ENCODE peak calls at places on chromosomes 5 and 9, in ten cellular contexts. K is right atrium auricular region, D is H1, S is fibroblast of lung, H is endothelial cell of umbilical vein, Z is Calu3, R is IMR-90, J is HFF-Myc, I is ascending aorta, Q is bronchial epithelial cell. A is an unnamed sample.

GRCh38 chr5:139668064-139668880 is 20.1 kb downstream of the CXXC5 start:
- DNase-seq in K (no peak), D (no peak), S (peak), H (peak), Z (no peak), R (no peak), J (no peak), I (no peak), Q (peak), A (peak)

GRCh38 chr5:109688647-109688998 is 1.1 kb upstream of the MAN2A1 start:
- DNase-seq in K (no peak), D (no peak), S (no peak), H (no peak), Z (no peak), R (peak), J (no peak), I (no peak), Q (no peak), A (no peak)

GRCh38 chr9:17349816-17350215 is 215.0 kb downstream of the CNTLN start:
- DNase-seq in K (no peak), D (no peak), S (peak), H (no peak), Z (no peak), R (peak), J (peak), I (no peak), Q (peak), A (no peak)

GRCh38 chr5:52269395-52269794 is 518.3 kb upstream of the ITGA1 start:
- DNase-seq in K (no peak), D (no peak), S (no peak), H (no peak), Z (no peak), R (no peak), J (no peak), I (no peak), Q (no peak), A (no peak)

GRCh38 chr5:149837680-149838269 is 106.8 kb downstream of the PDE6A start:
- DNase-seq in K (no peak), D (peak), S (peak), H (peak), Z (peak), R (peak), J (no peak), I (no peak), Q (peak), A (peak)

GRCh38 chr9:131621551-131622321 is 76.4 kb downstream of the PRRT1B start:
- DNase-seq in K (no peak), D (no peak), S (no peak), H (no peak), Z (no peak), R (no peak), J (no peak), I (no peak), Q (no peak), A (no peak)

GRCh38 chr9:83155733-83156132 is 92.8 kb upstream of the RASEF start:
- DNase-seq in K (no peak), D (no peak), S (no peak), H (no peak), Z (no peak), R (no peak), J (no peak), I (no peak), Q (no peak), A (no peak)

GRCh38 chr9:85541876-85542275 is 199.9 kb downstream of the AGTPBP1 start:
- DNase-seq in K (no peak), D (no peak), S (peak), H (no peak), Z (no peak), R (no peak), J (no peak), I (no peak), Q (no peak), A (no peak)

GRCh38 chr5:160008877-160009590 is at the start of gene TTC1:
- DNase-seq in K (peak), D (peak), S (peak), H (peak), Z (peak), R (peak), J (peak), I (peak), Q (peak), A (peak)

GRCh38 chr9:132670816-132671371 is 630 bp downstream of the GTF3C4 start:
- DNase-seq in K (no peak), D (no peak), S (no peak), H (peak), Z (peak), R (peak), J (no peak), I (peak), Q (peak), A (peak)

GRCh38 chr5:108386345-108387061 is 4.6 kb upstream of the FBXL17 start:
- DNase-seq in K (no peak), D (no peak), S (peak), H (no peak), Z (no peak), R (peak), J (no peak), I (no peak), Q (no peak), A (no peak)

GRCh38 chr9:89015330-89015729 is 24.1 kb downstream of the S1PR3 start:
- DNase-seq in K (no peak), D (no peak), S (no peak), H (no peak), Z (no peak), R (no peak), J (no peak), I (no peak), Q (no peak), A (no peak)

GRCh38 chr9:93071464-93071863 is 13.0 kb downstream of the SUSD3 start:
- DNase-seq in K (no peak), D (no peak), S (peak), H (peak), Z (peak), R (peak), J (no peak), I (no peak), Q (peak), A (peak)

GRCh38 chr9:93357649-93358048 is 93.8 kb upstream of the FAM120A start:
- DNase-seq in K (no peak), D (no peak), S (no peak), H (no peak), Z (no peak), R (no peak), J (no peak), I (no peak), Q (no peak), A (no peak)

GRCh38 chr5:43619911-43620310 is 16.9 kb downstream of the NNT start:
- DNase-seq in K (no peak), D (no peak), S (no peak), H (no peak), Z (no peak), R (no peak), J (no peak), I (no peak), Q (no peak), A (no peak)

GRCh38 chr5:43620944-43621505 is 18.0 kb downstream of the NNT start:
- DNase-seq in K (no peak), D (no peak), S (no peak), H (no peak), Z (no peak), R (no peak), J (no peak), I (no peak), Q (peak), A (no peak)

GRCh38 chr5:43627028-43627427 is 24.0 kb downstream of the NNT start:
- DNase-seq in K (no peak), D (no peak), S (peak), H (peak), Z (peak), R (peak), J (no peak), I (no peak), Q (peak), A (peak)

GRCh38 chr5:43619380-43619779 is 16.4 kb downstream of the NNT start:
- DNase-seq in K (no peak), D (no peak), S (no peak), H (no peak), Z (no peak), R (no peak), J (no peak), I (no peak), Q (no peak), A (no peak)

GRCh38 chr5:43623048-43623447 is 20.1 kb downstream of the NNT start:
- DNase-seq in K (no peak), D (no peak), S (no peak), H (no peak), Z (no peak), R (no peak), J (no peak), I (no peak), Q (no peak), A (no peak)
- TF ChIP-seq CTCF in K (no peak), D (no peak), S (no peak), H (no peak), Z (no peak), R (no peak), J (no peak), I (no peak), Q (no peak), A (no peak)

GRCh38 chr9:37037137-37037743 is 3.2 kb upstream of the PAX5 start:
- DNase-seq in K (no peak), D (no peak), S (no peak), H (no peak), Z (no peak), R (no peak), J (no peak), I (no peak), Q (peak), A (no peak)

GRCh38 chr9:37034320-37034937 is 361 bp upstream of the PAX5 start:
- DNase-seq in K (no peak), D (no peak), S (peak), H (no peak), Z (no peak), R (no peak), J (no peak), I (no peak), Q (no peak), A (no peak)

GRCh38 chr9:37034938-37035471 is 937 bp upstream of the PAX5 start:
- DNase-seq in K (no peak), D (no peak), S (no peak), H (no peak), Z (no peak), R (no peak), J (no peak), I (no peak), Q (no peak), A (no peak)

GRCh38 chr9:37036237-37037136 is 2.4 kb upstream of the PAX5 start:
- DNase-seq in K (no peak), D (no peak), S (peak), H (peak), Z (no peak), R (peak), J (no peak), I (no peak), Q (no peak), A (no peak)

GRCh38 chr9:37035472-37036236 is 1.6 kb upstream of the PAX5 start:
- DNase-seq in K (no peak), D (no peak), S (peak), H (peak), Z (no peak), R (no peak), J (no peak), I (no peak), Q (peak), A (no peak)
- TF ChIP-seq CTCF in K (no peak), D (no peak), S (no peak), H (no peak), Z (no peak), R (no peak), J (no peak), I (no peak), Q (no peak), A (no peak)

DNA sequence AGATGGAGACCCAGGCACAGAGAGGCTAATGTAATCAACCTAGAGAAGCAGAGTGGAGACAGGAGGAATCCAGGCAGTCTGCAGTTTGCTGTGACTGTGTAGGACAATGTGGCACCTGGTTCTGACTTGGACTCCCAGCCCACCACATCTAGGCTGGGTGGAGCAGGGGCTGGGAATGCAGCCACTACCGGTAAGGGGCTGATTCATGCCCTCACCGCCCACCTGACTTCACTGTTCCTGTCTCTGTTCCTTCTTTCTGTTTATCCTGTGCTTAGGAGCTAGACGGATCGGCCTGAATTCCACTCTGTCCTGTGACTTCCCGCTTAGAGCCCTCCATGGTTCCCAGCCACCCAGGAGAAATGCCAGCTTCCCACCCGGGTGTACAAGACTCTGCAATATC is 2.6 kb downstream of the PDLIM4 start:
- DNase-seq in K (no peak), D (no peak), S (peak), H (peak), Z (peak), R (peak), J (no peak), I (peak), Q (peak), A (peak)
- TF ChIP-seq CTCF in K (no peak), D (no peak), S (no peak), H (no peak), Z (no peak), R (no peak), J (no peak), I (no peak), Q (no peak), A (no peak)

DNA sequence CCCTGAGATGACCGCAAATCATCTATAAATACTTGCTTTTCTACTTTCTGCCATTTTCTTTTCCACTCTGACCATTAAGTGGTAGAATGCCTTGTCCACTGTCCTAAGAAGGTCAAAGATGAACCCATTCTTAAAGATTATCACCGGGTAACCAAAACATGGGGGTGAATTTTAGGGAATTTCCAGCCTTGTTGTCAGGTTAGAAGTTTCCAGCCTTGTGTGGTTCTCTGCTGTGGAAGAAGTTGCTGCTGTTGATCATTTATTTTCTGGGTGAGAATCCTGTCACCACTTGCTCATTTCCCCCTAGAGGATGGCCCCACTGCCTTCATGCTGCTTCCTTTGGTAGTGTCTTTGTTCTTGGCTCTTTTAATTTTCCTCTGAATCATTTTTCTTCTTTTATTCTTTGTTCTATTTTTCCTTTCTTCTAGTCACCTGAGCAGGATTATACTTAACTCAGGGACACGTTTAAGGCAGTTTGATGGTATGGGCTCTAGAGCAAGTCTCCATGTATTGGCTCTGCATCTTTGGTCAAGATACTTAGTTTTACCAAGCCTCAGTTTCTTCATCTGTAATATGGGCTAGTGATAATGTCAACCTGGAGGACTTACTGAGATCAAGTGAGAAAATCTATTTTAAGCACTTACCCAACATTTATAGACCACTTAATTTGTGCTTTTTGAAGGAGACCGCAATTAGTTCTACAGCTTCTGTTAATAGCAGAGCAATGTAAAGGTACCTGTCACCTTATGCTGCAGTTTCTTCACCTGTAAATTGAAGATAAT is 266.2 kb downstream of the ARHGAP26 start:
- DNase-seq in K (no peak), D (no peak), S (no peak), H (no peak), Z (no peak), R (no peak), J (no peak), I (no peak), Q (no peak), A (no peak)
- TF ChIP-seq CTCF in K (no peak), D (no peak), S (no peak), H (no peak), Z (no peak), R (no peak), J (no peak), I (no peak), Q (no peak), A (no peak)

GRCh38 chr5:399296-400281 is 43.4 kb upstream of the EXOC3 start:
- DNase-seq in K (peak), D (peak), S (peak), H (peak), Z (peak), R (peak), J (peak), I (peak), Q (no peak), A (peak)
- TF ChIP-seq CTCF in K (no peak), D (no peak), S (no peak), H (no peak), Z (no peak), R (peak), J (no peak), I (no peak), Q (no peak), A (no peak)

GRCh38 chr9:97411789-97412627 is at the start of gene TDRD7:
- DNase-seq in K (peak), D (no peak), S (peak), H (peak), Z (peak), R (peak), J (peak), I (peak), Q (peak), A (peak)
- TF ChIP-seq CTCF in K (peak), D (peak), S (peak), H (peak), Z (peak), R (peak), J (peak), I (peak), Q (peak), A (peak)

DNA sequence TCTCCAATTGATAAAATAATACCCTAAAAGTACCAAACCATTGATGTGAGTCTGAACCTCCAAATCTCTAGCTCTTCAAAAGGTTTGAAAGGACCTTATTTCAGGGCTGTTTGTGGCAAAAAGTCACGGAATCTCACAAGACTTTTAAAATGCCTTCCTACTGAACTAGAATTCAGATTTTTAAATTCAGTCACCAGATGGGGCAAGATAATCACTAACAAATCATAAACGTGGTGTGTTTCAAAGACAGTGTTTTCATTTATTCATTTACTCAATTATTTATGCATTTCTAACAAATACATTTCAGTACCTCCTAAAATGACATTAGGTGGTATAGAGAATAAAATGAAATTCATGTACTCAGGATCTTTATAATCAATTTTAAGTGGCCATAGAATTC is 68.2 kb upstream of the SMC2 start:
- DNase-seq in K (no peak), D (no peak), S (no peak), H (no peak), Z (no peak), R (peak), J (no peak), I (no peak), Q (no peak), A (no peak)
- TF ChIP-seq CTCF in K (no peak), D (no peak), S (no peak), H (no peak), Z (no peak), R (peak), J (no peak), I (peak), Q (no peak), A (no peak)

GRCh38 chr9:129612123-129612522 is 8.8 kb downstream of the C9orf50 start:
- DNase-seq in K (no peak), D (no peak), S (no peak), H (no peak), Z (no peak), R (no peak), J (no peak), I (no peak), Q (no peak), A (no peak)
- TF ChIP-seq CTCF in K (no peak), D (peak), S (no peak), H (no peak), Z (no peak), R (no peak), J (no peak), I (no peak), Q (no peak), A (peak)

GRCh38 chr5:7801898-7802614 is 48.9 kb downstream of the CFAP90 start:
- DNase-seq in K (no peak), D (no peak), S (no peak), H (no peak), Z (no peak), R (no peak), J (no peak), I (no peak), Q (no peak), A (no peak)

GRCh38 chr5:7808998-7809397 is 41.9 kb downstream of the CFAP90 start:
- DNase-seq in K (no peak), D (no peak), S (no peak), H (no peak), Z (no peak), R (no peak), J (no peak), I (no peak), Q (no peak), A (no peak)

GRCh38 chr5:7802855-7803254 is 48.1 kb downstream of the CFAP90 start:
- DNase-seq in K (no peak), D (no peak), S (no peak), H (no peak), Z (no peak), R (no peak), J (no peak), I (no peak), Q (peak), A (peak)

GRCh38 chr5:7805379-7805778 is 45.6 kb downstream of the CFAP90 start:
- DNase-seq in K (no peak), D (no peak), S (no peak), H (no peak), Z (no peak), R (peak), J (no peak), I (no peak), Q (no peak), A (no peak)
- TF ChIP-seq CTCF in K (no peak), D (peak), S (peak), H (peak), Z (no peak), R (peak), J (peak), I (peak), Q (peak), A (no peak)

GRCh38 chr5:18314192-18314778 is 680.0 kb downstream of the TAF11L14 start:
- DNase-seq in K (no peak), D (no peak), S (peak), H (peak), Z (peak), R (peak), J (no peak), I (no peak), Q (no peak), A (peak)
- TF ChIP-seq CTCF in K (peak), D (no peak), S (no peak), H (peak), Z (peak), R (peak), J (no peak), I (peak), Q (peak), A (peak)

A was measured in RWPE1.